ENCODE peak calls at places on chromosomes 12 and 14, in seven cellular contexts. H is GM12864; Z is AG04450; Q is OCI-LY7; W is Peyer's patch; R is CD8-positive, alpha-beta T cell; B is neural progenitor cell. X is an unnamed sample.

GRCh38 chr12:122051231-122051876 is 27.2 kb upstream of the MLXIP start:
- DNase-seq in Z (no peak), B (no peak), R (no peak), H (no peak), Q (no peak), W (no peak), X (peak)

GRCh38 chr12:19171731-19172130 is 42.2 kb downstream of the PLEKHA5 start:
- DNase-seq in H (no peak), Q (no peak), B (no peak), W (no peak), Z (no peak), R (no peak), X (no peak)

GRCh38 chr12:45458854-45459807 is 243.2 kb downstream of the ANO6 start:
- DNase-seq in B (no peak), H (no peak), Q (no peak), Z (no peak), R (no peak), W (no peak), X (peak)

GRCh38 chr12:76108356-76108755 is 23.9 kb upstream of the NAP1L1 start:
- DNase-seq in W (no peak), H (no peak), R (no peak), Q (no peak), B (no peak), Z (no peak), X (no peak)

GRCh38 chr14:84894254-84894653 is 635.7 kb upstream of the FLRT2 start:
- DNase-seq in Z (no peak), W (no peak), B (no peak), Q (no peak), H (no peak), R (no peak), X (no peak)

GRCh38 chr12:111093428-111094142 is 173.2 kb upstream of the MYL2 start:
- DNase-seq in W (no peak), R (peak), Z (no peak), Q (peak), B (no peak), H (peak), X (no peak)

GRCh38 chr12:27460471-27460978 is 14.0 kb downstream of the SMCO2 start:
- DNase-seq in Q (no peak), B (no peak), W (no peak), H (no peak), Z (no peak), R (no peak), X (no peak)

GRCh38 chr12:42213954-42214426 is 24.1 kb downstream of the YAF2 start:
- DNase-seq in Q (no peak), B (peak), H (no peak), W (no peak), Z (no peak), R (no peak), X (peak)

GRCh38 chr14:104681689-104682074 is 7.7 kb upstream of the INF2 start:
- DNase-seq in H (no peak), B (peak), Q (no peak), Z (no peak), W (peak), R (no peak), X (peak)

GRCh38 chr12:56676851-56677601 is 11.1 kb downstream of the PTGES3 start:
- DNase-seq in Q (no peak), Z (no peak), W (no peak), R (no peak), H (no peak), B (no peak), X (no peak)

GRCh38 chr14:50023671-50024490 is 92.5 kb downstream of the VCPKMT start:
- DNase-seq in Q (no peak), Z (no peak), W (no peak), R (no peak), B (no peak), H (no peak), X (no peak)

GRCh38 chr14:104967144-104967413 is 11.1 kb downstream of the AHNAK2 start:
- DNase-seq in Z (no peak), W (no peak), R (no peak), B (no peak), Q (no peak), H (no peak), X (no peak)

GRCh38 chr14:88551094-88551870 is 3.5 kb downstream of the PTPN21 start:
- DNase-seq in H (no peak), W (peak), Z (peak), Q (no peak), B (peak), R (no peak), X (peak)

GRCh38 chr14:66284346-66284745 is 201.8 kb upstream of the CCDC196 start:
- DNase-seq in R (no peak), H (no peak), Q (no peak), Z (no peak), W (no peak), B (no peak), X (no peak)

GRCh38 chr14:51602176-51602759 is 49.4 kb upstream of the FRMD6 start:
- DNase-seq in W (no peak), B (no peak), H (no peak), Z (no peak), R (no peak), Q (no peak), X (no peak)

GRCh38 chr14:35366521-35366976 is 38.0 kb downstream of the NFKBIA start:
- DNase-seq in Q (no peak), R (no peak), B (no peak), Z (no peak), H (no peak), W (no peak), X (no peak)

GRCh38 chr12:123034865-123035264 is 54.4 kb downstream of the ARL6IP4 start:
- DNase-seq in W (no peak), H (no peak), B (no peak), Q (no peak), R (no peak), Z (no peak), X (no peak)

GRCh38 chr14:22977684-22978486 is 4.5 kb downstream of the AJUBA start:
- DNase-seq in Z (no peak), R (no peak), W (peak), Q (no peak), H (no peak), B (peak), X (peak)

GRCh38 chr14:55430024-55430690 is 10.3 kb downstream of the TBPL2 start:
- DNase-seq in H (peak), B (peak), R (peak), Q (peak), Z (peak), W (no peak), X (peak)

GRCh38 chr12:24226745-24227350 is 277.4 kb upstream of the SOX5 start:
- DNase-seq in Q (no peak), Z (peak), H (no peak), W (no peak), B (no peak), R (no peak), X (no peak)

GRCh38 chr14:92690171-92691011 is 58.0 kb downstream of the LGMN start:
- DNase-seq in Q (peak), B (no peak), W (peak), R (no peak), H (no peak), Z (peak), X (no peak)

GRCh38 chr12:99618657-99619056 is 28.9 kb upstream of the GARIN6 start:
- DNase-seq in Q (no peak), B (no peak), Z (no peak), H (no peak), R (no peak), W (no peak), X (no peak)

GRCh38 chr12:12560587-12561304 is 1.9 kb downstream of the DUSP16 start:
- DNase-seq in H (peak), Z (no peak), R (peak), Q (peak), B (peak), W (no peak), X (peak)

GRCh38 chr12:106999444-106999843 is 12.5 kb upstream of the MTERF2 start:
- DNase-seq in Q (no peak), B (no peak), H (no peak), Z (no peak), R (no peak), W (no peak), X (no peak)

GRCh38 chr12:90120627-90121026 is 412.0 kb upstream of the ATP2B1 start:
- DNase-seq in W (no peak), H (no peak), Q (peak), Z (no peak), B (no peak), R (no peak), X (no peak)

GRCh38 chr12:90126125-90126524 is 417.5 kb upstream of the ATP2B1 start:
- DNase-seq in H (no peak), Q (no peak), Z (no peak), W (no peak), R (no peak), B (no peak), X (no peak)

GRCh38 chr12:90122716-90123115 is 414.1 kb upstream of the ATP2B1 start:
- DNase-seq in H (no peak), Q (no peak), B (no peak), Z (no peak), R (no peak), W (no peak), X (no peak)

GRCh38 chr12:90124914-90125313 is 416.3 kb upstream of the ATP2B1 start:
- DNase-seq in Z (no peak), Q (no peak), B (no peak), H (no peak), W (no peak), R (no peak), X (no peak)

DNA sequence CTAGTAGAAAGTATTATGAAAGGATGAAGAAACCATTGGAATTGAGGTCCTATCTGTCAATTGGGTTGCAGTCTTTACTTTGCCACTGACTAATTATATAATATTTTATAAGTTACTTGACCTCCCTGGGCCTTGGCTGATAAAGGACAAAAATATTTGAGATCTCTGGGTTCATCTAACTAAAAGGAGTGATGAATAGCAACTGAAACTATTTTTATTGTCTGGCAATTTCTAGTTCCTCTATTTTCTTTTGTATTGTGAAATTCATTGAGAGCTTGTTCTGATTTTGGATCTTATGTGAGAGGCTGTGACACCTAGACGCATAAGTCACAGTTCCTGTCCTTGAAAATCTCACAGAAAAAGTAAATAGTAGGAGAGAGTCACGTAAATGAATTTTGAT is 415.7 kb upstream of the ATP2B1 start:
- DNase-seq in Q (peak), H (no peak), W (no peak), B (no peak), R (no peak), Z (no peak), X (no peak)
- H3K4me3 ChIP-seq in Q (no peak), H (no peak), W (no peak), B (no peak), R (no peak), Z (no peak), X (no peak)

DNA sequence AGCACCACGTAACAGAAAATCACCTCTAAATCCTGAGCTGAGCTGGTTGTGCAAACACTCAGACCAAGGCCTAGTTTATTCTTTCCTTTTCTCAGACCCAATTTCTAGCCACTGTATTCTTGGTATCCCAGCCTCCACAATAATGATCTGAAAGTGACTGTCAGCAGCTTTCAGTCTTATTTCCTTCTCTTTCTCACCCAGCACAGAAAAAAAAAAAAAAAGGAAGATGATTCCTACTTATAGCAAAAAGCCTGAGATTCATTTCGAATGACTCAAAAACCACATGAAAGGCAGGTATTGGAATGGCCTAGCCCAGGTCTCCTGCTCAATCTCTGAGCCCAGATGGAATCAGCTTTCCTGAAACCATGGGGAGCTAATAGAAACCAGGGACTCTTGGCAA is 298.6 kb upstream of the PPFIA2 start:
- DNase-seq in R (no peak), Z (no peak), H (no peak), W (no peak), Q (no peak), B (no peak), X (no peak)
- H3K4me3 ChIP-seq in R (no peak), Z (no peak), H (no peak), W (no peak), Q (no peak), B (no peak), X (no peak)

GRCh38 chr12:15932975-15933374 is 21.8 kb downstream of the DERA start:
- DNase-seq in H (no peak), R (no peak), Q (no peak), W (no peak), Z (no peak), B (no peak), X (no peak)

GRCh38 chr12:15924956-15925355 is 13.8 kb downstream of the DERA start:
- DNase-seq in Z (no peak), W (no peak), B (peak), R (no peak), H (no peak), Q (no peak), X (no peak)

GRCh38 chr12:15928345-15928744 is 17.2 kb downstream of the DERA start:
- DNase-seq in H (no peak), Q (no peak), B (no peak), R (no peak), Z (peak), W (no peak), X (no peak)

GRCh38 chr12:15931590-15932053 is 20.5 kb downstream of the DERA start:
- DNase-seq in B (no peak), W (no peak), H (no peak), Z (no peak), Q (peak), R (no peak), X (no peak)

GRCh38 chr12:15928870-15929571 is 17.9 kb downstream of the DERA start:
- DNase-seq in H (no peak), B (peak), W (no peak), R (no peak), Q (no peak), Z (no peak), X (peak)
- H3K4me3 ChIP-seq in H (no peak), B (peak), W (no peak), R (no peak), Q (no peak), Z (no peak), X (no peak)

GRCh38 chr12:54029529-54030441 is 1.5 kb downstream of the HOXC6 start:
- DNase-seq in Q (no peak), W (peak), H (no peak), Z (no peak), R (no peak), B (peak), X (no peak)

GRCh38 chr12:54027442-54027786 is 826 bp upstream of the HOXC6 start:
- DNase-seq in R (no peak), Q (no peak), Z (no peak), W (no peak), B (no peak), H (no peak), X (no peak)

GRCh38 chr12:54030442-54030801 is 2.2 kb downstream of the HOXC6 start:
- DNase-seq in Q (no peak), R (no peak), Z (no peak), H (no peak), B (no peak), W (no peak), X (no peak)

GRCh38 chr12:54026640-54027441 is 1.4 kb upstream of the HOXC6 start:
- DNase-seq in B (no peak), R (no peak), Q (no peak), Z (no peak), W (no peak), H (no peak), X (no peak)

DNA sequence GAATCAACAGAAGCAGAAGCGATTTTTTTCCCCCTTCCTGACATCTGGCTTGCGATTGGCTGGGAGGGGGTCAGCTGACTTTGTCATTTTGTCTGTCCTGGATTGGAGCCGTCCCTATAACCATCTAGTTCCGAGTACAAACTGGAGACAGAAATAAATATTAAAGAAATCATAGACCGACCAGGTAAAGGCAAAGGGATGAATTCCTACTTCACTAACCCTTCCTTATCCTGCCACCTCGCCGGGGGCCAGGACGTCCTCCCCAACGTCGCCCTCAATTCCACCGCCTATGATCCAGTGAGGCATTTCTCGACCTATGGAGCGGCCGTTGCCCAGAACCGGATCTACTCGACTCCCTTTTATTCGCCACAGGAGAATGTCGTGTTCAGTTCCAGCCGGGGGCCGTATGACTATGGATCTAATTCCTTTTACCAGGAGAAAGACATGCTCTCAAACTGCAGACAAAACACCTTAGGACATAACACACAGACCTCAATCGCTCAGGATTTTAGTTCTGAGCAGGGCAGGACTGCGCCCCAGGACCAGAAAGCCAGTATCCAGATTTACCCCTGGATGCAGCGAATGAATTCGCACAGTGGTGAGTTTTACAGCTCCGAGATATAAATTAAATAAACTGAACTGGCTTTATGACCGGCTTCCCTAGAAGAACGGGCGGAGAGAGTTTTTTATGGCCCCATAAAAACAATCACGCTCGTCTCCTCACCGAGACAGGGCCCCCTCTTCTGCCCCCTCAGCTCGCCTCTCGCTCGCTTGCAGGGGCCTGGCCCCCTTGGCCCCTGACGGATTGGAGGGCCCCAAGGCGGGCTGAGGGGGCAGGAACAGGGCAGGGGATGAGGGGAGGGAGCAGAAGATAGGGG is at the start of gene HOXC6:
- DNase-seq in Z (no peak), R (no peak), H (no peak), B (no peak), Q (peak), W (no peak), X (no peak)
- H3K4me3 ChIP-seq in Z (no peak), R (no peak), H (no peak), B (no peak), Q (peak), W (no peak), X (no peak)

GRCh38 chr12:116434155-116435065 is 124.8 kb upstream of the MAP1LC3B2 start:
- DNase-seq in Z (peak), Q (no peak), W (peak), R (no peak), B (peak), H (no peak), X (peak)
- H3K4me3 ChIP-seq in Z (peak), Q (no peak), W (no peak), R (no peak), B (no peak), H (no peak), X (peak)

GRCh38 chr14:79732911-79733310 is 478.4 kb downstream of the DIO2 start:
- DNase-seq in Q (no peak), H (no peak), W (no peak), R (no peak), Z (no peak), B (no peak), X (no peak)
- H3K4me3 ChIP-seq in Q (no peak), H (no peak), W (no peak), R (no peak), Z (no peak), B (no peak), X (no peak)

GRCh38 chr12:53726946-53727309 is 324 bp downstream of the CALCOCO1 start:
- DNase-seq in R (no peak), H (no peak), Z (no peak), W (no peak), B (peak), Q (no peak), X (peak)

GRCh38 chr12:53726342-53726741 is 910 bp downstream of the CALCOCO1 start:
- DNase-seq in W (no peak), B (no peak), Z (no peak), H (no peak), Q (peak), R (no peak), X (no peak)

GRCh38 chr12:53727310-53728041 is at the start of gene CALCOCO1:
- DNase-seq in Q (peak), Z (peak), B (peak), H (peak), W (peak), R (peak), X (peak)

GRCh38 chr12:53729659-53730058 is 2.4 kb upstream of the CALCOCO1 start:
- DNase-seq in R (no peak), W (no peak), Z (no peak), H (no peak), Q (no peak), B (no peak), X (no peak)

GRCh38 chr12:53728206-53728605 is 954 bp upstream of the CALCOCO1 start:
- DNase-seq in Z (no peak), W (no peak), H (no peak), Q (no peak), R (no peak), B (peak), X (no peak)
- H3K4me3 ChIP-seq in Z (no peak), W (no peak), H (peak), Q (peak), R (peak), B (peak), X (peak)

DNA sequence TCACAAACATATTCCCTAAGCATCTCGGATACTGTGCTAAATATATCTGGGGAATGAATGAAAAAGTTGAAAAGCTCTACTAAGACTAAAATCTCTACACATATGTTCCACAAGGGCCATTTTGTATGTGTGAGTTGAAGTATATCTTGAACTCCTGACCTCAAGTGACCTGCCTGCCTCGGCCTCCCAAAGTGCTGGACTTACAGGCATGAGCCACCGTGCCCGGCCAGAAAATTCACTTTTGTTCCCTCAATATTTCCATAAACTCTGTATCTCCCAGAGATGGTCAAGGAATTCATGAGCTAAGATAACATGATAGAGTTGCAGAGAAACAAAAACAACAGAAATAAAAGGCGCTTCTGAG is 1.5 kb upstream of the TUBA1C start:
- DNase-seq in Q (no peak), H (no peak), R (no peak), Z (no peak), W (no peak), B (no peak), X (no peak)
- H3K4me3 ChIP-seq in Q (peak), H (peak), R (no peak), Z (no peak), W (no peak), B (peak), X (no peak)

X was measured in heart right ventricle.